ENCODE peak calls at places on chromosomes 13 and 19, in four cellular contexts. H, P, N and X are unnamed samples.
A peak's percentile ranks its signal among the peaks of the same experiment; 100 is the strongest.

GRCh38 chr19:4749870-4750269 is 26.2 kb upstream of the DPP9 start:
- DNase-seq in H (no peak), P (peak; percentile 50), N (no peak), X (no peak)

GRCh38 chr13:94112227-94112626 is 367.3 kb downstream of the DCT start:
- DNase-seq in H (peak; percentile 28), P (no peak), N (no peak), X (no peak)

GRCh38 chr19:33390120-33390907 is 16.8 kb downstream of the CEBPG start:
- DNase-seq in P (peak; percentile 56), H (no peak), N (no peak), X (no peak)

GRCh38 chr19:4098493-4098892 is 25.4 kb downstream of the MAP2K2 start:
- DNase-seq in N (no peak), P (no peak), H (no peak), X (no peak)

GRCh38 chr19:10749435-10750384 is 31.8 kb downstream of the DNM2 start:
- DNase-seq in N (no peak), H (peak; percentile 63), P (no peak), X (no peak)

GRCh38 chr13:33355470-33355869 is 69.9 kb upstream of the STARD13 start:
- DNase-seq in N (no peak), H (no peak), P (no peak), X (no peak)

GRCh38 chr19:46112527-46112926 is 12.0 kb downstream of the IGFL3 start:
- DNase-seq in P (no peak), N (no peak), H (no peak), X (no peak)

GRCh38 chr13:29576581-29576980 is 18.9 kb downstream of the SLC7A1 start:
- DNase-seq in P (no peak), H (no peak), N (no peak), X (no peak)

GRCh38 chr19:4638828-4639530 is at the start of gene TNFAIP8L1:
- DNase-seq in N (peak; percentile 99), P (peak; percentile 100), H (peak; percentile 89), X (peak; percentile 84)

GRCh38 chr13:75877092-75877491 is 241.0 kb downstream of the LMO7 start:
- DNase-seq in H (no peak), N (no peak), P (no peak), X (no peak)

GRCh38 chr19:42078058-42078457 is 2.1 kb downstream of the ZNF574 start:
- DNase-seq in P (no peak), N (no peak), H (no peak), X (no peak)

GRCh38 chr19:42076375-42076944 is 494 bp downstream of the ZNF574 start:
- DNase-seq in P (no peak), H (no peak), N (no peak), X (no peak)

GRCh38 chr19:42075616-42076374 is at the start of gene ZNF574:
- DNase-seq in N (peak; percentile 95), P (peak; percentile 97), H (peak; percentile 98), X (peak; percentile 98)

GRCh38 chr19:42075364-42075615 is 676 bp upstream of the ZNF574 start:
- DNase-seq in P (no peak), H (no peak), N (no peak), X (no peak)

GRCh38 chr19:42074513-42075363 is 1.2 kb upstream of the ZNF574 start:
- DNase-seq in H (no peak), P (peak; percentile 59), N (peak; percentile 56), X (no peak)
- TF ChIP-seq CHD2 in H (no peak), P (no peak), N (no peak), X (no peak)

GRCh38 chr13:79995334-79995733 is 345.6 kb downstream of the SPRY2 start:
- DNase-seq in H (no peak), P (no peak), N (no peak), X (no peak)
- TF ChIP-seq TCF12 in H (no peak), P (peak; percentile 16), N (no peak), X (no peak)

GRCh38 chr13:44903596-44903995 is 85.7 kb downstream of the NUFIP1 start:
- DNase-seq in H (no peak), N (no peak), P (no peak), X (no peak)
- TF ChIP-seq CHD2 in H (no peak), N (no peak), P (no peak), X (no peak)

GRCh38 chr19:12092065-12092867 is 27.7 kb downstream of the ZNF844 start:
- DNase-seq in P (no peak), H (peak; percentile 72), N (peak; percentile 93), X (peak; percentile 16)

GRCh38 chr19:12095111-12095790 is 30.7 kb downstream of the ZNF844 start:
- DNase-seq in P (no peak), N (no peak), H (no peak), X (no peak)

GRCh38 chr19:12090807-12091206 is 26.3 kb downstream of the ZNF844 start:
- DNase-seq in N (peak; percentile 83), P (peak; percentile 58), H (peak; percentile 53), X (peak; percentile 11)

GRCh38 chr19:12098040-12098439 is 33.5 kb downstream of the ZNF844 start:
- DNase-seq in H (no peak), P (no peak), N (no peak), X (no peak)

DNA sequence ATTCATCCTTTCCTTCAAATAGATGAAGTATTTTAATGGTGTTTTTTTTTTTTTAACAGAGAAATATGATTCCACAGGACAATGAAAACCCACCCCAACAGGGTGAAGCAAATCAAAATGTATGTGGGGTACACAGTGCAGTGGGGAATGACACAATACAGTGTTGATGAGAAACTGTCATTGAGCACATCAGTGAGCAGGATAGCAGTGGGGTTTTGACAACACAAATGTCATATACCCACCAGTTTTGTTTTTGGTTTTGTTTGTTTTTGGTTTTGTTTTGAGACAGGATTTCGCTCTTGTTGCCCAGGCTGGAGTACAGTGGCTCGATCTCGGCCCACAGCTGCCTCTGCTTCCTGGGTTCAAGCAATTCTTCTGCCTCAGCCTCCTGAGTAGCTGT is 29.2 kb downstream of the ZNF844 start:
- DNase-seq in P (no peak), H (no peak), N (no peak), X (peak; percentile 23)
- TF ChIP-seq TCF12 in P (no peak), H (no peak), N (no peak), X (no peak)

GRCh38 chr13:109919715-109920375 is 133.5 kb upstream of the IRS2 start:
- DNase-seq in N (no peak), H (no peak), P (no peak), X (no peak)

GRCh38 chr13:109914111-109914510 is 127.7 kb upstream of the IRS2 start:
- DNase-seq in P (no peak), H (no peak), N (no peak), X (no peak)

GRCh38 chr13:109922518-109922917 is 136.1 kb upstream of the IRS2 start:
- DNase-seq in P (no peak), H (no peak), N (no peak), X (no peak)

GRCh38 chr13:109917422-109917821 is 131.0 kb upstream of the IRS2 start:
- DNase-seq in H (no peak), P (no peak), N (no peak), X (no peak)

GRCh38 chr13:109918179-109918651 is 131.8 kb upstream of the IRS2 start:
- DNase-seq in N (no peak), P (no peak), H (no peak), X (no peak)
- TF ChIP-seq CHD2 in N (no peak), P (no peak), H (no peak), X (no peak)

DNA sequence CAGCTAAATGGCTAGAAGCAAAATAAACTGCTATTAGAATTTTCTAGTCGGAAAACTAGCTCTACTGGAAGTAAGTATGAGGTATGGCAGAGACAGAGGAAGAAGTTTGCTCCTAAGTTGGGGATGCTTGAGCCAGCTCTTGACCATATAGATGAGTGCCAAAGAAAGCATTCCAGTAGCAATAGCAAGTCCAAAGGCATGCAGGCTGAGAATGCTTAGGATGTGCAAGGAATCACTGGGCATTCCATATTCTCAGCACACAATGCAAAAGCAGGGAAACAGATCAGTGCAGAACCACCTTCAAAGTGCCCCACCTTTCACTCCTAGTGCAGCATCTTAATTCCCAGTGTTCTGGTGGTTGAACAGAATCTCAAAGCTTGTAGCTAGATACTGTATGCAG is 32.9 kb downstream of the SERTM1 start:
- DNase-seq in N (no peak), H (no peak), P (no peak), X (no peak)
- TF ChIP-seq TCF12 in N (no peak), H (no peak), P (no peak), X (no peak)

GRCh38 chr13:48069573-48069972 is 25.3 kb downstream of the MED4 start:
- DNase-seq in H (no peak), P (no peak), N (no peak), X (no peak)

GRCh38 chr13:48070942-48071341 is 24.0 kb downstream of the MED4 start:
- DNase-seq in N (no peak), H (no peak), P (no peak), X (no peak)

GRCh38 chr13:48068952-48069351 is 26.0 kb downstream of the MED4 start:
- DNase-seq in N (no peak), H (no peak), P (no peak), X (no peak)

GRCh38 chr13:48068036-48068435 is 26.9 kb downstream of the MED4 start:
- DNase-seq in N (no peak), H (peak; percentile 13), P (no peak), X (no peak)

DNA sequence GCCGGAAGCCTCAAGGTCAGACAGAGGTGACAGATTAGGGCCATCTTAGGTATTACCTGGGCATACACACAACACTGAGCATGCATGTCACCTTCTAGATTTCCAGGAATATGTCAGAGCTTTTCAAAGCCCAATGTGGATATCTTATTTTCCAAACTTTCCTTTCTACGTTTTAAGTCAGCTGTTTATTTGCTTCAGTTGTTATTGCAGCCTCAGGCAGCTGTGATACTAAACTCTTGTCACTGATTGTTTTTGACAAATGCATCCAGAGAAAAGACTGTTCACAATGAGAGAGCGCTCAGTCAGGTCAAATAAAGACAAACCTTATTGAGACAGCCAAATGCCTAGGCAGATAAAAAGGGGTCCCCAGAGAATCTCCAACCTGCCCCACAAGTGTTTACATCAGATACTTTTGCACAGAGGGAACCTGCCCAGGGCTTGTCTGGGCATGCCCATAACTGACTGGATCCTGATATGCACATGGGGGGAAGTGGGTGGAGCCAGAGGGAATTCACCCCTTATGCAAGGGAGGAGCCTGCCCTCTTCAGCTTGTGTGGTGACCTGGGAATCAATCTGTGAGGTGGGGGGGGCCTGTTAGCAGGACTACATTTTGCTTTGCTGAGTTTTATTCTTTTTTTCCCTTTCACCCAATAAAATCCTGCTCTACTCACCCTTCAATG is 28.5 kb downstream of the MED4 start:
- DNase-seq in H (peak; percentile 47), N (no peak), P (no peak), X (peak; percentile 42)
- TF ChIP-seq CHD2 in H (no peak), N (no peak), P (no peak), X (no peak)

GRCh38 chr13:87403748-87404432 is 267.3 kb upstream of the SLITRK5 start:
- DNase-seq in H (no peak), P (no peak), N (no peak), X (no peak)
- TF ChIP-seq TCF12 in H (no peak), P (no peak), N (no peak), X (no peak)